ENCODE peak calls at places on chromosomes 5 and 9, in five cellular contexts. One of them, this sample, is unnamed.

GRCh38 chr5:136522217-136522956 is 157.0 kb upstream of the TRPC7 start:
- DNase-seq in NCI-H748 treated with DMSO at 0.1 percent for 48 hours: no peak
- DNase-seq in type B pancreatic cell: no peak
- DNase-seq in AG10803: no peak
- DNase-seq in dermis microvascular lymphatic vessel endothelial cell: no peak
- DNase-seq in this sample: no peak

GRCh38 chr9:130422546-130422945 is 22.2 kb upstream of the ASS1 start:
- DNase-seq in NCI-H748 treated with DMSO at 0.1 percent for 48 hours: no peak
- DNase-seq in type B pancreatic cell: no peak
- DNase-seq in AG10803: no peak
- DNase-seq in dermis microvascular lymphatic vessel endothelial cell: no peak
- DNase-seq in this sample: no peak

GRCh38 chr5:62284946-62285891 is 20.8 kb upstream of the KIF2A start:
- DNase-seq in NCI-H748 treated with DMSO at 0.1 percent for 48 hours: no peak
- DNase-seq in type B pancreatic cell: no peak
- DNase-seq in AG10803: no peak
- DNase-seq in dermis microvascular lymphatic vessel endothelial cell: no peak
- DNase-seq in this sample: no peak

GRCh38 chr5:87828545-87829213 is 415.9 kb upstream of the CCNH start:
- DNase-seq in NCI-H748 treated with DMSO at 0.1 percent for 48 hours: no peak
- DNase-seq in type B pancreatic cell: no peak
- DNase-seq in AG10803: no peak
- DNase-seq in dermis microvascular lymphatic vessel endothelial cell: no peak
- DNase-seq in this sample: no peak

GRCh38 chr5:96718635-96719077 is 56.5 kb downstream of the CAST start:
- DNase-seq in NCI-H748 treated with DMSO at 0.1 percent for 48 hours: no peak
- DNase-seq in type B pancreatic cell: no peak
- DNase-seq in AG10803: no peak
- DNase-seq in dermis microvascular lymphatic vessel endothelial cell: peak; percentile 51
- DNase-seq in this sample: no peak

GRCh38 chr9:120643096-120643495 is 63.1 kb upstream of the CDK5RAP2 start:
- DNase-seq in NCI-H748 treated with DMSO at 0.1 percent for 48 hours: no peak
- DNase-seq in type B pancreatic cell: no peak
- DNase-seq in AG10803: no peak
- DNase-seq in dermis microvascular lymphatic vessel endothelial cell: no peak
- DNase-seq in this sample: no peak

GRCh38 chr9:123435471-123435870 is 79.5 kb downstream of the CRB2 start:
- DNase-seq in NCI-H748 treated with DMSO at 0.1 percent for 48 hours: no peak
- DNase-seq in type B pancreatic cell: no peak
- DNase-seq in AG10803: no peak
- DNase-seq in dermis microvascular lymphatic vessel endothelial cell: no peak
- DNase-seq in this sample: no peak

GRCh38 chr5:170606939-170607338 is 103.1 kb downstream of the KCNIP1 start:
- DNase-seq in NCI-H748 treated with DMSO at 0.1 percent for 48 hours: no peak
- DNase-seq in type B pancreatic cell: no peak
- DNase-seq in AG10803: no peak
- DNase-seq in dermis microvascular lymphatic vessel endothelial cell: no peak
- DNase-seq in this sample: no peak

GRCh38 chr9:99185328-99185632 is 36.5 kb downstream of the ALG2 start:
- DNase-seq in NCI-H748 treated with DMSO at 0.1 percent for 48 hours: no peak
- DNase-seq in type B pancreatic cell: no peak
- DNase-seq in AG10803: no peak
- DNase-seq in dermis microvascular lymphatic vessel endothelial cell: no peak
- DNase-seq in this sample: no peak

GRCh38 chr5:179272326-179273073 is 72.8 kb downstream of the ADAMTS2 start:
- DNase-seq in NCI-H748 treated with DMSO at 0.1 percent for 48 hours: no peak
- DNase-seq in type B pancreatic cell: no peak
- DNase-seq in AG10803: no peak
- DNase-seq in dermis microvascular lymphatic vessel endothelial cell: no peak
- DNase-seq in this sample: no peak

GRCh38 chr5:59533730-59534108 is 359.8 kb downstream of the PDE4D start:
- DNase-seq in NCI-H748 treated with DMSO at 0.1 percent for 48 hours: no peak
- DNase-seq in type B pancreatic cell: no peak
- DNase-seq in AG10803: no peak
- DNase-seq in dermis microvascular lymphatic vessel endothelial cell: no peak
- DNase-seq in this sample: no peak

GRCh38 chr9:119801311-119801710 is 432.1 kb upstream of the BRINP1 start:
- DNase-seq in NCI-H748 treated with DMSO at 0.1 percent for 48 hours: no peak
- DNase-seq in type B pancreatic cell: no peak
- DNase-seq in AG10803: peak; percentile 70
- DNase-seq in dermis microvascular lymphatic vessel endothelial cell: no peak
- DNase-seq in this sample: peak; percentile 74

GRCh38 chr9:137670391-137671195 is 51.8 kb downstream of the EHMT1 start:
- DNase-seq in NCI-H748 treated with DMSO at 0.1 percent for 48 hours: no peak
- DNase-seq in type B pancreatic cell: no peak
- DNase-seq in AG10803: no peak
- DNase-seq in dermis microvascular lymphatic vessel endothelial cell: no peak
- DNase-seq in this sample: no peak

GRCh38 chr9:80650964-80651555 is 1038.3 kb downstream of the TLE1 start:
- DNase-seq in NCI-H748 treated with DMSO at 0.1 percent for 48 hours: no peak
- DNase-seq in type B pancreatic cell: no peak
- DNase-seq in AG10803: peak; percentile 29
- DNase-seq in dermis microvascular lymphatic vessel endothelial cell: no peak
- DNase-seq in this sample: peak; percentile 31

GRCh38 chr9:106888992-106889631 is 26.1 kb downstream of the ZNF462 start:
- DNase-seq in NCI-H748 treated with DMSO at 0.1 percent for 48 hours: no peak
- DNase-seq in type B pancreatic cell: no peak
- DNase-seq in AG10803: no peak
- DNase-seq in dermis microvascular lymphatic vessel endothelial cell: no peak
- DNase-seq in this sample: no peak

GRCh38 chr5:172860520-172861443 is 26.7 kb downstream of the ERGIC1 start:
- DNase-seq in NCI-H748 treated with DMSO at 0.1 percent for 48 hours: no peak
- DNase-seq in type B pancreatic cell: no peak
- DNase-seq in AG10803: peak; percentile 84
- DNase-seq in dermis microvascular lymphatic vessel endothelial cell: peak; percentile 90
- DNase-seq in this sample: peak; percentile 82

GRCh38 chr9:27117489-27118135 is 8.6 kb downstream of the TEK start:
- DNase-seq in NCI-H748 treated with DMSO at 0.1 percent for 48 hours: peak; percentile 76
- DNase-seq in type B pancreatic cell: no peak
- DNase-seq in AG10803: peak; percentile 77
- DNase-seq in dermis microvascular lymphatic vessel endothelial cell: peak; percentile 99
- DNase-seq in this sample: peak; percentile 20

GRCh38 chr5:159050408-159051091 is 49.2 kb downstream of the EBF1 start:
- DNase-seq in NCI-H748 treated with DMSO at 0.1 percent for 48 hours: no peak
- DNase-seq in type B pancreatic cell: no peak
- DNase-seq in AG10803: peak; percentile 80
- DNase-seq in dermis microvascular lymphatic vessel endothelial cell: no peak
- DNase-seq in this sample: peak; percentile 63

This sample was measured in AG08395.